ENCODE peak calls at places on chromosomes 7 and 10, in eight cellular contexts. One of them, this sample, is unnamed.

GRCh38 chr10:109676703-109677102 is 246.6 kb downstream of the XPNPEP1 start:
- DNase-seq in stomach: no peak
- DNase-seq in heart left ventricle: no peak
- DNase-seq in transverse colon: no peak
- DNase-seq in A549: no peak
- DNase-seq in tibial nerve: no peak
- DNase-seq in IMR-90: no peak
- DNase-seq in HCT116: no peak
- DNase-seq in this sample: no peak

GRCh38 chr10:128324058-128324457 is 197.8 kb upstream of the MKI67 start:
- DNase-seq in stomach: no peak
- DNase-seq in heart left ventricle: peak; percentile 62
- DNase-seq in transverse colon: peak; percentile 9
- DNase-seq in A549: no peak
- DNase-seq in tibial nerve: peak; percentile 40
- DNase-seq in IMR-90: no peak
- DNase-seq in HCT116: no peak
- DNase-seq in this sample: no peak

GRCh38 chr10:33055636-33056035 is 97.6 kb upstream of the ITGB1 start:
- DNase-seq in stomach: no peak
- DNase-seq in heart left ventricle: no peak
- DNase-seq in transverse colon: no peak
- DNase-seq in A549: no peak
- DNase-seq in tibial nerve: no peak
- DNase-seq in IMR-90: peak; percentile 51
- DNase-seq in HCT116: no peak
- DNase-seq in this sample: no peak

GRCh38 chr10:47176903-47177860 is 122.8 kb upstream of the GDF10 start:
- DNase-seq in stomach: no peak
- DNase-seq in heart left ventricle: no peak
- DNase-seq in transverse colon: no peak
- DNase-seq in A549: no peak
- DNase-seq in tibial nerve: no peak
- DNase-seq in IMR-90: peak; percentile 79
- DNase-seq in HCT116: no peak
- DNase-seq in this sample: no peak

GRCh38 chr10:12010353-12010752 is 32.3 kb downstream of the UPF2 start:
- DNase-seq in stomach: no peak
- DNase-seq in heart left ventricle: no peak
- DNase-seq in transverse colon: no peak
- DNase-seq in A549: no peak
- DNase-seq in tibial nerve: no peak
- DNase-seq in IMR-90: no peak
- DNase-seq in HCT116: no peak
- DNase-seq in this sample: no peak

GRCh38 chr7:87231243-87231642 is 11.7 kb upstream of the TMEM243 start:
- DNase-seq in stomach: peak; percentile 84
- DNase-seq in heart left ventricle: peak; percentile 77
- DNase-seq in transverse colon: no peak
- DNase-seq in A549: no peak
- DNase-seq in tibial nerve: no peak
- DNase-seq in IMR-90: no peak
- DNase-seq in HCT116: no peak
- DNase-seq in this sample: no peak

GRCh38 chr7:135206887-135207738 is 4.2 kb downstream of the WDR91 start:
- DNase-seq in stomach: no peak
- DNase-seq in heart left ventricle: no peak
- DNase-seq in transverse colon: no peak
- DNase-seq in A549: no peak
- DNase-seq in tibial nerve: no peak
- DNase-seq in IMR-90: no peak
- DNase-seq in HCT116: no peak
- DNase-seq in this sample: no peak

GRCh38 chr10:14325325-14325955 is 5.3 kb downstream of the FRMD4A start:
- DNase-seq in stomach: peak; percentile 67
- DNase-seq in heart left ventricle: peak; percentile 38
- DNase-seq in transverse colon: peak; percentile 23
- DNase-seq in A549: peak; percentile 18
- DNase-seq in tibial nerve: peak; percentile 20
- DNase-seq in IMR-90: peak; percentile 12
- DNase-seq in HCT116: peak; percentile 50
- DNase-seq in this sample: no peak

GRCh38 chr7:734808-735207 is 7.7 kb upstream of the PRKAR1B start:
- DNase-seq in stomach: no peak
- DNase-seq in heart left ventricle: no peak
- DNase-seq in transverse colon: no peak
- DNase-seq in A549: no peak
- DNase-seq in tibial nerve: no peak
- DNase-seq in IMR-90: no peak
- DNase-seq in HCT116: no peak
- DNase-seq in this sample: no peak

GRCh38 chr7:98165827-98166667 is 45.2 kb upstream of the BHLHA15 start:
- DNase-seq in stomach: peak; percentile 79
- DNase-seq in heart left ventricle: peak; percentile 71
- DNase-seq in transverse colon: peak; percentile 72
- DNase-seq in A549: peak; percentile 31
- DNase-seq in tibial nerve: peak; percentile 29
- DNase-seq in IMR-90: peak; percentile 14
- DNase-seq in HCT116: peak; percentile 7
- DNase-seq in this sample: peak; percentile 80

GRCh38 chr7:151895008-151895661 is 18.2 kb upstream of the PRKAG2 start:
- DNase-seq in stomach: no peak
- DNase-seq in heart left ventricle: no peak
- DNase-seq in transverse colon: peak; percentile 52
- DNase-seq in A549: no peak
- DNase-seq in tibial nerve: no peak
- DNase-seq in IMR-90: no peak
- DNase-seq in HCT116: no peak
- DNase-seq in this sample: no peak

GRCh38 chr10:122509323-122509722 is 48.0 kb downstream of the HTRA1 start:
- DNase-seq in stomach: no peak
- DNase-seq in heart left ventricle: no peak
- DNase-seq in transverse colon: no peak
- DNase-seq in A549: no peak
- DNase-seq in tibial nerve: no peak
- DNase-seq in IMR-90: no peak
- DNase-seq in HCT116: no peak
- DNase-seq in this sample: no peak

GRCh38 chr7:154375956-154376355 is 323.8 kb downstream of the DPP6 start:
- DNase-seq in stomach: no peak
- DNase-seq in heart left ventricle: no peak
- DNase-seq in transverse colon: no peak
- DNase-seq in A549: no peak
- DNase-seq in tibial nerve: no peak
- DNase-seq in IMR-90: no peak
- DNase-seq in HCT116: no peak
- DNase-seq in this sample: no peak

GRCh38 chr10:127849896-127850295 is 42.8 kb downstream of the CLRN3 start:
- DNase-seq in stomach: no peak
- DNase-seq in heart left ventricle: no peak
- DNase-seq in transverse colon: no peak
- DNase-seq in A549: no peak
- DNase-seq in tibial nerve: no peak
- DNase-seq in IMR-90: no peak
- DNase-seq in HCT116: no peak
- DNase-seq in this sample: no peak

DNA sequence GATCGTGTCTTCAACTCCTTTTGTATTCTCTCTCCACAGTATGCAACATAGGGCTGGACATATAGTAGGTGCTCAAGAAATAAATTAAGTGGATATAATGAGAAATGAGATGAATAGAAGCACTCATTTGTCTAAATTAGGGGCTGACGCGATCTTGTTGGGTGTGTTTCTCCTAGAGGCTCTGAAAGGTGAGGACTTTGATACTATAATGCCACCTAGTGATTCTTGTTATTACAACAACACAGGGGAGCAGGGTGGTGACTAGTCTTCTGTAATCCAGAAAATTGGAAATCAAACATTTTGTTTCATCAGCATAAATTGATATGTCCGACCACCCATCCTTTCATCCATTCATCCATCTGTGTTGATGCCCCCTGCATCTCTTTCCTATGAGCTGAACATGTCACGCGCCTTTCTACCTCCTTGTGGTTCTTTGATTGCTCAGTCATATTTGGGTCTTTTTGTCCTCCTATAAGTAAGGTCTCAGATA is 3.4 kb upstream of the CFAP58 start:
- DNase-seq in stomach: no peak
- DNase-seq in heart left ventricle: no peak
- DNase-seq in transverse colon: no peak
- DNase-seq in A549: peak; percentile 62
- DNase-seq in tibial nerve: no peak
- DNase-seq in IMR-90: peak; percentile 76
- DNase-seq in HCT116: peak; percentile 70
- DNase-seq in this sample: peak; percentile 52
- H3K4me3 ChIP-seq in stomach: no peak overlapping the region
- H3K4me3 ChIP-seq in heart left ventricle: no peak overlapping the region
- H3K4me3 ChIP-seq in transverse colon: no peak overlapping the region
- H3K4me3 ChIP-seq in A549: no peak overlapping the region
- H3K4me3 ChIP-seq in tibial nerve: no peak overlapping the region
- H3K4me3 ChIP-seq in IMR-90: no peak overlapping the region
- H3K4me3 ChIP-seq in HCT116: no peak overlapping the region
- H3K4me3 ChIP-seq in this sample: no peak overlapping the region

GRCh38 chr7:28700790-28701203 is 257.3 kb downstream of the TRIL start:
- DNase-seq in stomach: no peak
- DNase-seq in heart left ventricle: no peak
- DNase-seq in transverse colon: no peak
- DNase-seq in A549: no peak
- DNase-seq in tibial nerve: no peak
- DNase-seq in IMR-90: peak; percentile 58
- DNase-seq in HCT116: no peak
- DNase-seq in this sample: no peak

GRCh38 chr7:28701731-28702130 is 256.4 kb downstream of the TRIL start:
- DNase-seq in stomach: no peak
- DNase-seq in heart left ventricle: no peak
- DNase-seq in transverse colon: no peak
- DNase-seq in A549: no peak
- DNase-seq in tibial nerve: no peak
- DNase-seq in IMR-90: no peak
- DNase-seq in HCT116: no peak
- DNase-seq in this sample: no peak

GRCh38 chr7:28697898-28698563 is 260.1 kb downstream of the TRIL start:
- DNase-seq in stomach: no peak
- DNase-seq in heart left ventricle: no peak
- DNase-seq in transverse colon: no peak
- DNase-seq in A549: no peak
- DNase-seq in tibial nerve: no peak
- DNase-seq in IMR-90: no peak
- DNase-seq in HCT116: no peak
- DNase-seq in this sample: no peak

GRCh38 chr7:28698744-28699291 is 259.3 kb downstream of the TRIL start:
- DNase-seq in stomach: no peak
- DNase-seq in heart left ventricle: no peak
- DNase-seq in transverse colon: no peak
- DNase-seq in A549: no peak
- DNase-seq in tibial nerve: no peak
- DNase-seq in IMR-90: no peak
- DNase-seq in HCT116: no peak
- DNase-seq in this sample: no peak

GRCh38 chr7:28700084-28700483 is 258.0 kb downstream of the TRIL start:
- DNase-seq in stomach: no peak
- DNase-seq in heart left ventricle: no peak
- DNase-seq in transverse colon: no peak
- DNase-seq in A549: no peak
- DNase-seq in tibial nerve: no peak
- DNase-seq in IMR-90: no peak
- DNase-seq in HCT116: no peak
- DNase-seq in this sample: no peak
- H3K27ac ChIP-seq in stomach: no peak overlapping the region
- H3K27ac ChIP-seq in heart left ventricle: no peak overlapping the region
- H3K27ac ChIP-seq in transverse colon: peak overlapping the region; percentile 41
- H3K27ac ChIP-seq in A549: no peak overlapping the region
- H3K27ac ChIP-seq in tibial nerve: peak overlapping the region; percentile 33
- H3K27ac ChIP-seq in IMR-90: no peak overlapping the region
- H3K27ac ChIP-seq in HCT116: no peak overlapping the region
- H3K27ac ChIP-seq in this sample: no peak overlapping the region

GRCh38 chr7:130398751-130399150 is 18.5 kb downstream of the CPA1 start:
- DNase-seq in stomach: no peak
- DNase-seq in heart left ventricle: no peak
- DNase-seq in transverse colon: no peak
- DNase-seq in A549: no peak
- DNase-seq in tibial nerve: no peak
- DNase-seq in IMR-90: no peak
- DNase-seq in HCT116: no peak
- DNase-seq in this sample: no peak
- TF ChIP-seq POLR2A in stomach: no peak
- TF ChIP-seq POLR2A in heart left ventricle: no peak
- TF ChIP-seq POLR2A in transverse colon: no peak
- TF ChIP-seq POLR2A in A549: no peak
- TF ChIP-seq POLR2A in tibial nerve: no peak
- TF ChIP-seq POLR2A in IMR-90: no peak
- TF ChIP-seq POLR2A in HCT116: no peak
- TF ChIP-seq POLR2A in this sample: no peak

GRCh38 chr10:102131286-102132170 is 1.3 kb upstream of the PPRC1 start:
- DNase-seq in stomach: no peak
- DNase-seq in heart left ventricle: no peak
- DNase-seq in transverse colon: no peak
- DNase-seq in A549: no peak
- DNase-seq in tibial nerve: no peak
- DNase-seq in IMR-90: peak; percentile 64
- DNase-seq in HCT116: no peak
- DNase-seq in this sample: no peak
- H3K4me3 ChIP-seq in stomach: no peak overlapping the region
- H3K4me3 ChIP-seq in heart left ventricle: no peak overlapping the region
- H3K4me3 ChIP-seq in transverse colon: no peak overlapping the region
- H3K4me3 ChIP-seq in A549: no peak overlapping the region
- H3K4me3 ChIP-seq in tibial nerve: no peak overlapping the region
- H3K4me3 ChIP-seq in IMR-90: no peak overlapping the region
- H3K4me3 ChIP-seq in HCT116: peak overlapping the region; percentile 93
- H3K4me3 ChIP-seq in this sample: no peak overlapping the region

GRCh38 chr10:114286971-114287370 is 47.9 kb downstream of the VWA2 start:
- DNase-seq in stomach: no peak
- DNase-seq in heart left ventricle: no peak
- DNase-seq in transverse colon: no peak
- DNase-seq in A549: no peak
- DNase-seq in tibial nerve: no peak
- DNase-seq in IMR-90: no peak
- DNase-seq in HCT116: no peak
- DNase-seq in this sample: no peak

GRCh38 chr10:114291076-114291475 is 52.0 kb downstream of the VWA2 start:
- DNase-seq in stomach: no peak
- DNase-seq in heart left ventricle: no peak
- DNase-seq in transverse colon: no peak
- DNase-seq in A549: no peak
- DNase-seq in tibial nerve: no peak
- DNase-seq in IMR-90: no peak
- DNase-seq in HCT116: no peak
- DNase-seq in this sample: no peak

GRCh38 chr10:114288424-114289095 is 49.5 kb downstream of the VWA2 start:
- DNase-seq in stomach: no peak
- DNase-seq in heart left ventricle: no peak
- DNase-seq in transverse colon: no peak
- DNase-seq in A549: no peak
- DNase-seq in tibial nerve: no peak
- DNase-seq in IMR-90: no peak
- DNase-seq in HCT116: no peak
- DNase-seq in this sample: no peak

GRCh38 chr10:114290038-114290437 is 51.0 kb downstream of the VWA2 start:
- DNase-seq in stomach: no peak
- DNase-seq in heart left ventricle: no peak
- DNase-seq in transverse colon: no peak
- DNase-seq in A549: no peak
- DNase-seq in tibial nerve: no peak
- DNase-seq in IMR-90: no peak
- DNase-seq in HCT116: no peak
- DNase-seq in this sample: no peak

GRCh38 chr10:114289096-114289436 is 50.0 kb downstream of the VWA2 start:
- DNase-seq in stomach: no peak
- DNase-seq in heart left ventricle: no peak
- DNase-seq in transverse colon: no peak
- DNase-seq in A549: no peak
- DNase-seq in tibial nerve: no peak
- DNase-seq in IMR-90: no peak
- DNase-seq in HCT116: no peak
- DNase-seq in this sample: no peak
- H3K27ac ChIP-seq in stomach: no peak overlapping the region
- H3K27ac ChIP-seq in heart left ventricle: no peak overlapping the region
- H3K27ac ChIP-seq in transverse colon: no peak overlapping the region
- H3K27ac ChIP-seq in A549: no peak overlapping the region
- H3K27ac ChIP-seq in tibial nerve: peak overlapping the region; percentile 8
- H3K27ac ChIP-seq in IMR-90: no peak overlapping the region
- H3K27ac ChIP-seq in HCT116: no peak overlapping the region
- H3K27ac ChIP-seq in this sample: no peak overlapping the region

This sample was measured in Peyer's patch.